ENCODE peak calls at places on chromosome 22, in five cellular contexts. A, M, G, D and U are unnamed samples.

GRCh38 chr22:22076361-22076760 is 93.8 kb upstream of the TOP3B start:
- DNase-seq in A (no peak), M (no peak), G (no peak), D (no peak), U (no peak)

GRCh38 chr22:37061611-37062365 is 10.2 kb downstream of the KCTD17 start:
- DNase-seq in A (no peak), M (no peak), G (no peak), D (no peak), U (no peak)

GRCh38 chr22:43993072-43993760 is 30.9 kb upstream of the PARVB start:
- DNase-seq in A (peak), M (peak), G (peak), D (peak), U (peak)

GRCh38 chr22:46457502-46458488 is 79.6 kb downstream of the CELSR1 start:
- DNase-seq in A (no peak), M (no peak), G (no peak), D (peak), U (no peak)

GRCh38 chr22:36546092-36546804 is 17.3 kb upstream of the EIF3D start:
- DNase-seq in A (peak), M (peak), G (peak), D (peak), U (peak)

GRCh38 chr22:20571531-20572007 is 64.2 kb downstream of the MED15 start:
- DNase-seq in A (peak), M (peak), G (peak), D (peak), U (peak)

GRCh38 chr22:27580311-27580897 is 221.2 kb downstream of the MN1 start:
- DNase-seq in A (no peak), M (no peak), G (no peak), D (no peak), U (no peak)

GRCh38 chr22:29393019-29393608 is 4.7 kb upstream of the AP1B1 start:
- DNase-seq in A (no peak), M (no peak), G (no peak), D (no peak), U (no peak)

GRCh38 chr22:24189249-24190158 is 8.2 kb downstream of the SUSD2 start:
- DNase-seq in A (peak), M (peak), G (peak), D (peak), U (peak)

GRCh38 chr22:37181681-37182080 is 6.4 kb downstream of the C1QTNF6 start:
- DNase-seq in A (no peak), M (no peak), G (no peak), D (no peak), U (no peak)

GRCh38 chr22:33405194-33405593 is 347.0 kb upstream of the SYN3 start:
- DNase-seq in A (no peak), M (no peak), G (no peak), D (no peak), U (no peak)

GRCh38 chr22:30481711-30482110 is 9.9 kb upstream of the SEC14L3 start:
- DNase-seq in A (peak), M (no peak), G (no peak), D (peak), U (no peak)